ENCODE peak calls at places on chromosomes 5 and 9, in four cellular contexts. T, G, C and N are unnamed samples.
A peak's percentile ranks its signal among the peaks of the same experiment; 100 is the strongest.

GRCh38 chr5:73391441-73391871 is 57.1 kb downstream of the FOXD1 start:
- DNase-seq in C (no peak), G (peak; percentile 59), T (no peak), N (no peak)

GRCh38 chr5:157285310-157286035 is 19.6 kb downstream of the CYFIP2 start:
- DNase-seq in G (no peak), C (no peak), T (no peak), N (no peak)

GRCh38 chr9:95343725-95344287 is 26.3 kb upstream of the FANCC start:
- DNase-seq in C (no peak), G (no peak), T (no peak), N (no peak)

GRCh38 chr5:118126159-118126558 is 862.2 kb downstream of the DTWD2 start:
- DNase-seq in G (no peak), C (no peak), T (no peak), N (no peak)

GRCh38 chr9:136061405-136061804 is 33.7 kb downstream of the NACC2 start:
- DNase-seq in T (no peak), C (peak; percentile 58), G (no peak), N (no peak)

GRCh38 chr9:91833096-91833877 is 116.7 kb downstream of the ROR2 start:
- DNase-seq in T (no peak), C (no peak), G (no peak), N (no peak)

GRCh38 chr9:81381694-81382093 is 307.7 kb downstream of the TLE1 start:
- DNase-seq in T (no peak), G (no peak), C (no peak), N (no peak)

GRCh38 chr5:157026789-157027424 is 32.0 kb downstream of the HAVCR1 start:
- DNase-seq in T (no peak), C (no peak), G (no peak), N (no peak)

GRCh38 chr5:102638912-102639652 is 116.0 kb upstream of the PAM start:
- DNase-seq in C (no peak), G (no peak), T (no peak), N (no peak)

GRCh38 chr9:14031761-14032279 is 282.1 kb downstream of the NFIB start:
- DNase-seq in T (no peak), C (no peak), G (no peak), N (no peak)

GRCh38 chr5:39211773-39212172 is 7.6 kb downstream of the FYB1 start:
- DNase-seq in G (no peak), C (no peak), T (no peak), N (no peak)

GRCh38 chr5:93677344-93678021 is 63.9 kb downstream of the POU5F2 start:
- DNase-seq in G (peak; percentile 95), T (no peak), C (no peak), N (no peak)

GRCh38 chr5:39130716-39131115 is 56.5 kb upstream of the RICTOR start:
- DNase-seq in C (no peak), T (no peak), G (no peak), N (no peak)

GRCh38 chr9:4750021-4750673 is 9.1 kb upstream of the AK3 start:
- DNase-seq in G (peak; percentile 61), T (no peak), C (no peak), N (no peak)

GRCh38 chr5:42547146-42547545 is 123.9 kb downstream of the GHR start:
- DNase-seq in G (peak; percentile 27), T (no peak), C (no peak), N (no peak)

GRCh38 chr9:5869315-5870019 is 21.2 kb upstream of the MLANA start:
- DNase-seq in G (no peak), C (no peak), T (no peak), N (no peak)

GRCh38 chr5:149212203-149212951 is 59.3 kb upstream of the AFAP1L1 start:
- DNase-seq in G (peak; percentile 100), T (no peak), C (no peak), N (no peak)

GRCh38 chr5:159971931-159972461 is 36.9 kb upstream of the TTC1 start:
- DNase-seq in C (no peak), T (no peak), G (no peak), N (no peak)

GRCh38 chr9:98101868-98102273 is 17.2 kb downstream of the TRIM14 start:
- DNase-seq in G (peak; percentile 17), T (no peak), C (no peak), N (peak; percentile 93)

GRCh38 chr5:67303356-67303755 is 106.8 kb upstream of the CD180 start:
- DNase-seq in T (no peak), C (no peak), G (peak; percentile 40), N (no peak)

GRCh38 chr5:172170251-172170701 is 17.7 kb downstream of the STK10 start:
- DNase-seq in C (no peak), T (no peak), G (no peak), N (no peak)

GRCh38 chr5:7904170-7904569 is 35.2 kb downstream of the MTRR start:
- DNase-seq in C (no peak), G (peak; percentile 81), T (no peak), N (no peak)

DNA sequence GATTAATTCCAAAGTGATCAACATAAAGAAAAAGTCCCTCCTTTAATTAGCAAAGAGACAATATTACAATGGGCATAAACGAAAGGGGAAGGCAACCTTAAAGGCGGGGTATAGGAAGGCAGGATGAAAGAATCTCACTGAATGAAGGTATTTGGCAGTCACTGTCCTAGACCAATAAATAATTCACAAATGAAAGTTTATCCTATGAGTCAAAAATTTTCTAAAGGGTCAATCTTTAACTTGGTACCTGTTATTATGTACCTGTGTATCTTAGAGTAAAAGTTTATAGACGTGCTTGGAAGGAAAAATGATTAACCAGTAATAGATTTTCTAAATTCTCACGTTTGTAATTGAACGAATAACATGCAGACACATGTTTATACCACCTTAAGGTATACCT is 945.8 kb upstream of the DMAC1 start:
- DNase-seq in G (no peak), C (no peak), T (no peak), N (no peak)
- TF ChIP-seq POLR2A in G (no peak), C (no peak), T (no peak), N (no peak)

GRCh38 chr9:87910821-87911220 is 6.9 kb upstream of the SPATA31C1 start:
- DNase-seq in C (no peak), G (no peak), T (no peak), N (no peak)
- TF ChIP-seq POLR2A in C (no peak), G (no peak), T (no peak), N (no peak)

DNA sequence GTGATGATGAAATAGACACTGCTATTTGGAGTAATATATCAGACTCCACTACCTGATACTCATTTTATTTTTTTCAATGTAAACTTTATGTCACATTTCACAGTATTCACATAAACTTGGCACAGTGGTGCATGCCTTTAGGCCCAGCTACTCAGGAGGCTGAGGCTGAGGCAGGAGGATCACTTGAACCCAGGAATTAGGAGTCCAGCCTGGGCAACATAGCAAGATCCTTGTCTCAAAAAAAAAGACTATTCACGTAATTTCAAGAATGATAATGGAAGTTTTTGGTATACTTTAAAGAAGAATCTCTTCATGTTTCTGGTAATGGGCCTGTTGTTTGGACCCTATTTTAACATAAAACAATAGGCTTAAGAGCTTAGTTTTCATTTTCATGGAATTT is 47.4 kb downstream of the SLC25A51 start:
- DNase-seq in T (no peak), C (no peak), G (no peak), N (no peak)
- TF ChIP-seq POLR2A in T (no peak), C (no peak), G (no peak), N (no peak)

GRCh38 chr5:151255621-151256286 is 2.8 kb downstream of the GM2A start:
- DNase-seq in T (no peak), C (no peak), G (no peak), N (no peak)
- TF ChIP-seq POLR2A in T (no peak), C (no peak), G (no peak), N (no peak)

DNA sequence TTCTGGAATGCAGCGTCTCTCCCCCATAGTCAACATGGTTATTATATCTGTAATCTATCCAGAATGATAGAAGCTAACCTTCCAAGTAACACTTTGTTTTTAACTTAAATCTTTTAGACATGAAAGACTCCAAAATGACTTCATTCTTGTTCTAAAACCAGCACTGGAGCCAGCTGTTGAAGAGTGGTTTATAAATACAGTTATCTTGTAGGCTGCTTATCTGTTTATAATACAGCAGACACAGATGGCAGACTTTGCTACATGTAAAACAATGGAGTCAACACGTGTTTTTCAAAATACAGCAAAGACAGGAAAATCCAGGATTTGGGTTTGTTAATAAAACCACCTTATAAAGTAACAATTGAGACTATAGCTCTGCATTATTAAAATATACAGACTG is 48.8 kb upstream of the RETREG1 start:
- DNase-seq in C (no peak), G (peak; percentile 50), T (no peak), N (no peak)
- TF ChIP-seq POLR2A in C (no peak), G (no peak), T (no peak), N (no peak)

DNA sequence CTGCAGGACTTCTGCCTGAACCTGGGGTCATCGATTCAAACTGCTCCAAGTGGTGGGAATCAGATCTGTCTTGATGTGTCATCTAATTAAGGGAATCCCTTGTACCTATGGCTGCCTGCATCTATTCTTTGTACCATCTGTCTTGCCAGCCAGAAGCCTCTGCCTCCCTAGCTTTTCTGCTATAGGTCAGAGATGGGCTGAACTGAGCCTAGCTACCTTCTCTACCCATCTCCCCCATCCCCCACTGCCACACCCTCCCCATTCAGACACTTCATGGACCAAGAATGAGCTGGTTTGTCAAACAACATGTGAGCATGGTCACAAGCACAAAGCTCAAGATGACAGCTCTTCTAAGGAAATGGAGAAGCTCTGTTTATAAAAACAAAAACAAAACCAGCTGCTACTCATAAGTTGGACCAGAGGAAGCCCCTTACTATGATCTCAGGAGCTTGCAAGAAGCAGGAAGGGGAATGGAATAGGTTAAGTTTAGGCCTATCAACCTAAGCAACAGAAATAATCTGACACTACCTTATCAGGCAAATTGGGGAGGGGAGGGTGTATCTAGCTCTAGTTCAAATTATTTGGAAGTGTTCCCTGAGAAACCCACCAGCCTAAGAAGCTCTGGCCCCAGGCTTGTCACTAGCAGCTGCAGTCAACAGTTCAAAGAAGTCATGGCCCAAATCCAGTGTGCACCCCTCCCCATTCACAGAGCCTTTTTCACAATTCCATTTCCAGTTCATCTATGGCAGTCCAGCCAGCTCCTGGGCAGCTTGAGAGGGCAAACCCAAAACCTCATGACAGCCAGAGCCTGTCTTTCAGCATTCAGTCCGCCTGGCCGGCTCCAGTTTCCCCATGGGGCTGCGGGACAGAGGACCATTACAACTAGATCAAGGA is 29.9 kb downstream of the SKP1 start:
- DNase-seq in G (peak; percentile 47), C (no peak), T (no peak), N (peak; percentile 53)
- TF ChIP-seq POLR2A in G (no peak), C (no peak), T (no peak), N (no peak)

GRCh38 chr5:133967124-133967523 is 1.3 kb downstream of the C5orf15 start:
- DNase-seq in G (no peak), T (no peak), C (no peak), N (no peak)

GRCh38 chr5:133968057-133968993 is at the start of gene C5orf15:
- DNase-seq in G (peak; percentile 97), T (peak; percentile 94), C (peak; percentile 98), N (peak; percentile 98)

GRCh38 chr5:133967715-133968056 is 739 bp downstream of the C5orf15 start:
- DNase-seq in G (peak; percentile 59), C (no peak), T (no peak), N (no peak)

GRCh38 chr5:133970325-133970671 is 1.9 kb upstream of the C5orf15 start:
- DNase-seq in C (no peak), G (no peak), T (no peak), N (no peak)

GRCh38 chr5:133969654-133970324 is 1.4 kb upstream of the C5orf15 start:
- DNase-seq in G (peak; percentile 79), C (no peak), T (no peak), N (no peak)
- TF ChIP-seq POLR2A in G (no peak), C (no peak), T (no peak), N (no peak)